ENCODE peak calls at places on chromosome 20, in six cellular contexts. U is Peyer's patch, T is nucleus accumbens, B is left lung, Z is SK-N-MC, I is HTR-8/SVneo. Q is an unnamed sample.

GRCh38 chr20:34437330-34437986 is 74.4 kb downstream of the ITCH start:
- DNase-seq in I (no peak), Z (no peak), B (no peak), U (no peak), T (no peak), Q (no peak)

GRCh38 chr20:47610247-47610944 is 108.7 kb downstream of the NCOA3 start:
- DNase-seq in U (no peak), B (no peak), T (no peak), Z (no peak), I (peak; percentile 90), Q (no peak)

GRCh38 chr20:10667077-10667401 is 6.8 kb downstream of the JAG1 start:
- DNase-seq in I (no peak), B (peak; percentile 82), Z (no peak), U (no peak), T (peak; percentile 42), Q (no peak)

GRCh38 chr20:19284400-19285178 is 72.1 kb downstream of the SLC24A3 start:
- DNase-seq in Z (no peak), U (no peak), I (no peak), B (no peak), T (no peak), Q (no peak)

GRCh38 chr20:63707558-63708300 is at the start of the genes ARFRP1 and ZGPAT:
- DNase-seq in B (peak; percentile 99), T (peak; percentile 90), U (peak; percentile 94), I (peak; percentile 97), Z (no peak), Q (peak; percentile 99)

GRCh38 chr20:50670126-50670862 is 21.0 kb downstream of the RIPOR3 start:
- DNase-seq in Z (no peak), T (no peak), I (no peak), B (no peak), U (no peak), Q (peak; percentile 86)

GRCh38 chr20:48180637-48181036 is 395.4 kb upstream of the SULF2 start:
- DNase-seq in I (no peak), Z (no peak), B (no peak), U (no peak), T (no peak), Q (no peak)

GRCh38 chr20:4261333-4262284 is 246.3 kb upstream of the RNF24 start:
- DNase-seq in T (no peak), U (no peak), B (no peak), I (no peak), Z (no peak), Q (no peak)

GRCh38 chr20:35523298-35523888 is 6.1 kb downstream of the C20orf173 start:
- DNase-seq in Z (no peak), I (no peak), B (no peak), U (no peak), T (no peak), Q (no peak)

GRCh38 chr20:40956926-40957760 is 71.5 kb upstream of the TOP1 start:
- DNase-seq in I (no peak), Z (no peak), U (no peak), B (no peak), T (no peak), Q (no peak)

GRCh38 chr20:60751826-60752225 is 500.2 kb upstream of the CDH4 start:
- DNase-seq in T (no peak), B (no peak), I (no peak), U (no peak), Z (no peak), Q (no peak)

GRCh38 chr20:380763-381580 is 412 bp downstream of the TRIB3 start:
- DNase-seq in I (peak; percentile 70), T (no peak), Z (no peak), U (peak; percentile 69), B (peak; percentile 95), Q (peak; percentile 94)

GRCh38 chr20:49660912-49661311 is 52.8 kb downstream of the B4GALT5 start:
- DNase-seq in I (no peak), T (no peak), B (no peak), U (no peak), Z (no peak), Q (no peak)

GRCh38 chr20:62141397-62142251 is 1.6 kb downstream of the PSMA7 start:
- DNase-seq in I (no peak), T (no peak), Z (no peak), U (no peak), B (peak; percentile 69), Q (no peak)

GRCh38 chr20:32244150-32244823 is 33.2 kb upstream of the KIF3B start:
- DNase-seq in U (no peak), T (no peak), B (no peak), Z (no peak), I (no peak), Q (no peak)

GRCh38 chr20:46211331-46211722 is 93.2 kb downstream of the CD40 start:
- DNase-seq in Z (no peak), T (no peak), U (peak; percentile 11), I (no peak), B (no peak), Q (no peak)

GRCh38 chr20:13338999-13339411 is 117.9 kb downstream of the ISM1 start:
- DNase-seq in B (no peak), U (no peak), T (no peak), Z (no peak), I (no peak), Q (peak; percentile 78)

GRCh38 chr20:17142666-17143065 is 84.2 kb upstream of the PCSK2 start:
- DNase-seq in T (no peak), I (no peak), B (no peak), Z (no peak), U (no peak), Q (no peak)

GRCh38 chr20:32464401-32465091 is 106.4 kb downstream of the ASXL1 start:
- DNase-seq in I (no peak), T (no peak), U (no peak), Z (no peak), B (peak; percentile 71), Q (no peak)

GRCh38 chr20:36717657-36718056 is 28.2 kb downstream of the NDRG3 start:
- DNase-seq in Z (no peak), I (no peak), U (no peak), B (no peak), T (peak; percentile 6), Q (peak; percentile 36)

GRCh38 chr20:5001174-5002076 is at the start of gene SLC23A2:
- DNase-seq in I (peak; percentile 61), T (peak; percentile 22), Z (no peak), U (peak; percentile 64), B (peak; percentile 92), Q (peak; percentile 51)

GRCh38 chr20:14889503-14890125 is 552.2 kb upstream of the FLRT3 start:
- DNase-seq in U (no peak), B (no peak), I (no peak), Z (no peak), T (no peak), Q (no peak)

GRCh38 chr20:43959079-43959919 is 44.6 kb downstream of the TOX2 start:
- DNase-seq in U (peak; percentile 58), T (no peak), I (no peak), B (no peak), Z (no peak), Q (peak; percentile 33)

GRCh38 chr20:63381781-63382431 is 20.8 kb upstream of the CHRNA4 start:
- DNase-seq in U (no peak), B (peak; percentile 81), T (no peak), I (peak; percentile 82), Z (no peak), Q (no peak)